ENCODE peak calls at places on chromosomes 1 and 21, in six cellular contexts. B is iris pigment epithelial cell, F is caudate nucleus, O is anterior cingulate cortex, M is choroid plexus epithelial cell, X is ovary. D is an unnamed sample.

GRCh38 chr1:98981917-98982513 is 22.6 kb downstream of the PLPPR5 start:
- DNase-seq in B (peak), F (no peak), O (no peak), M (peak), X (no peak), D (peak)

GRCh38 chr21:34519694-34520093 is 7.7 kb upstream of the KCNE1 start:
- DNase-seq in B (no peak), F (no peak), O (no peak), M (no peak), X (no peak), D (no peak)

GRCh38 chr1:26021647-26022403 is at the start of gene EXTL1:
- DNase-seq in B (peak), F (peak), O (peak), M (peak), X (peak), D (no peak)

GRCh38 chr1:242428403-242429190 is 95.9 kb downstream of the PLD5 start:
- DNase-seq in B (no peak), F (no peak), O (no peak), M (no peak), X (no peak), D (no peak)

GRCh38 chr1:84836145-84836544 is 56.9 kb downstream of the LPAR3 start:
- DNase-seq in B (peak), F (no peak), O (no peak), M (peak), X (no peak), D (peak)

GRCh38 chr1:115440733-115441132 is 102.7 kb upstream of the NGF start:
- DNase-seq in B (no peak), F (no peak), O (no peak), M (no peak), X (no peak), D (no peak)

GRCh38 chr21:35222541-35222941 is 173.4 kb upstream of the RUNX1 start:
- DNase-seq in B (no peak), F (no peak), O (no peak), M (peak), X (no peak), D (peak)

GRCh38 chr1:29801561-29801973 is 565.2 kb downstream of the PTPRU start:
- DNase-seq in B (no peak), F (no peak), O (no peak), M (no peak), X (no peak), D (no peak)

GRCh38 chr21:41147096-41147978 is 20.6 kb upstream of the BACE2 start:
- DNase-seq in B (no peak), F (no peak), O (no peak), M (no peak), X (no peak), D (no peak)

GRCh38 chr1:178192686-178193085 is 98.8 kb downstream of the RASAL2 start:
- DNase-seq in B (peak), F (no peak), O (no peak), M (peak), X (no peak), D (peak)

GRCh38 chr1:118097622-118098348 is 87.2 kb downstream of the SPAG17 start:
- DNase-seq in B (peak), F (no peak), O (no peak), M (peak), X (no peak), D (no peak)

GRCh38 chr1:92123868-92124267 is 43.7 kb downstream of the BTBD8 start:
- DNase-seq in B (peak), F (no peak), O (no peak), M (peak), X (no peak), D (peak)

GRCh38 chr1:35530946-35531345 is 26.3 kb downstream of the KIAA0319L start:
- DNase-seq in B (no peak), F (no peak), O (no peak), M (no peak), X (no peak), D (no peak)

GRCh38 chr1:220300442-220301121 is 28.3 kb upstream of the RAB3GAP2 start:
- DNase-seq in B (peak), F (peak), O (no peak), M (peak), X (peak), D (peak)

GRCh38 chr1:63611231-63611630 is 18.0 kb downstream of the PGM1 start:
- DNase-seq in B (no peak), F (no peak), O (no peak), M (no peak), X (no peak), D (peak)

GRCh38 chr21:42548687-42549406 is 35.2 kb downstream of the SLC37A1 start:
- DNase-seq in B (no peak), F (no peak), O (no peak), M (no peak), X (peak), D (no peak)

GRCh38 chr1:240173836-240174235 is 82.2 kb downstream of the FMN2 start:
- DNase-seq in B (no peak), F (no peak), O (no peak), M (no peak), X (no peak), D (no peak)

GRCh38 chr1:8259498-8260290 is 58.2 kb upstream of the SLC45A1 start:
- DNase-seq in B (peak), F (no peak), O (no peak), M (peak), X (peak), D (peak)

GRCh38 chr1:245484176-245484575 is 329.4 kb downstream of the KIF26B start:
- DNase-seq in B (no peak), F (no peak), O (no peak), M (no peak), X (no peak), D (no peak)

GRCh38 chr1:13786541-13786940 is 86.6 kb downstream of the PRDM2 start:
- DNase-seq in B (no peak), F (no peak), O (no peak), M (no peak), X (no peak), D (no peak)

GRCh38 chr21:42460391-42461184 is 35.4 kb downstream of the RSPH1 start:
- DNase-seq in B (no peak), F (no peak), O (no peak), M (no peak), X (no peak), D (no peak)

GRCh38 chr1:203557958-203558760 is 64.2 kb downstream of the OPTC start:
- DNase-seq in B (peak), F (peak), O (no peak), M (peak), X (peak), D (peak)

GRCh38 chr1:66374561-66375111 is 159.3 kb upstream of the SGIP1 start:
- DNase-seq in B (peak), F (no peak), O (no peak), M (peak), X (no peak), D (peak)

GRCh38 chr1:242827538-242827937 is 303.0 kb upstream of the PLD5 start:
- DNase-seq in B (no peak), F (no peak), O (no peak), M (no peak), X (no peak), D (no peak)

GRCh38 chr1:6154525-6155319 is 25.4 kb downstream of the CHD5 start:
- DNase-seq in B (no peak), F (no peak), O (no peak), M (no peak), X (no peak), D (no peak)

GRCh38 chr21:46617267-46618051 is 12.6 kb upstream of the S100B start:
- DNase-seq in B (peak), F (no peak), O (no peak), M (peak), X (no peak), D (no peak)

GRCh38 chr1:206979379-206980043 is 9.3 kb upstream of the FCAMR start:
- DNase-seq in B (peak), F (no peak), O (no peak), M (peak), X (no peak), D (peak)

GRCh38 chr1:245277276-245277675 is 122.5 kb downstream of the KIF26B start:
- DNase-seq in B (no peak), F (no peak), O (no peak), M (no peak), X (no peak), D (no peak)

D was measured in cardiac fibroblast.